ENCODE peak calls at places on chromosomes 5 and 9, in ten cellular contexts. Z is pancreas, S is prostate gland, H is A549, E is AG04450, O is IMR-90, R is PC-9, N is mucosa of descending colon, V is brain microvascular endothelial cell, T is ovary. P is an unnamed sample.

GRCh38 chr5:542693-543311 is 18.6 kb upstream of the SLC9A3 start:
- DNase-seq in T (peak), H (no peak), V (no peak), S (no peak), N (peak), R (no peak), O (no peak), E (no peak), Z (peak), P (no peak)

GRCh38 chr9:77013932-77014596 is 5.4 kb upstream of the FOXB2 start:
- DNase-seq in V (no peak), Z (no peak), T (no peak), R (no peak), H (no peak), S (no peak), E (no peak), N (no peak), O (no peak), P (no peak)

GRCh38 chr9:116101516-116101915 is 52.1 kb upstream of the PAPPA start:
- DNase-seq in R (peak), S (no peak), E (no peak), N (no peak), T (no peak), V (peak), H (peak), O (peak), Z (no peak), P (peak)

GRCh38 chr5:173051746-173052145 is 4.4 kb upstream of the CREBRF start:
- DNase-seq in E (no peak), H (no peak), V (no peak), R (peak), O (peak), T (no peak), S (no peak), Z (no peak), N (no peak), P (peak)

GRCh38 chr5:66658516-66658915 is 62.3 kb downstream of the MAST4 start:
- DNase-seq in Z (no peak), E (no peak), O (no peak), V (no peak), N (no peak), T (no peak), R (no peak), S (no peak), H (no peak), P (no peak)

GRCh38 chr9:108724669-108725068 is 131.1 kb downstream of the ACTL7B start:
- DNase-seq in V (no peak), T (no peak), Z (no peak), H (no peak), R (no peak), O (no peak), S (no peak), E (no peak), N (no peak), P (no peak)

GRCh38 chr9:34566191-34566849 is 23.2 kb downstream of the CNTFR start:
- DNase-seq in O (no peak), Z (no peak), R (no peak), E (no peak), S (no peak), V (no peak), T (no peak), H (no peak), N (peak), P (no peak)

GRCh38 chr9:107285292-107285691 is 2.2 kb downstream of the RAD23B start:
- DNase-seq in O (no peak), V (no peak), R (no peak), Z (no peak), H (no peak), T (no peak), S (no peak), E (no peak), N (no peak), P (no peak)

GRCh38 chr5:1130218-1130946 is 18.5 kb upstream of the SLC12A7 start:
- DNase-seq in V (no peak), N (peak), O (no peak), H (no peak), Z (peak), R (peak), E (no peak), T (no peak), S (peak), P (no peak)

GRCh38 chr5:93600409-93601052 is 17.5 kb downstream of the NR2F1 start:
- DNase-seq in H (no peak), V (no peak), E (no peak), R (no peak), O (peak), S (no peak), N (no peak), T (no peak), Z (no peak), P (no peak)

GRCh38 chr9:109143881-109144562 is 23.0 kb downstream of the FRRS1L start:
- DNase-seq in O (peak), R (peak), T (no peak), H (peak), E (no peak), S (no peak), N (no peak), Z (no peak), V (peak), P (peak)

GRCh38 chr9:80004687-80005086 is 432.9 kb downstream of the TLE4 start:
- DNase-seq in Z (no peak), H (no peak), T (no peak), O (no peak), R (no peak), V (no peak), S (no peak), E (no peak), N (no peak), P (no peak)

GRCh38 chr5:15763754-15764153 is 263.8 kb downstream of the FBXL7 start:
- DNase-seq in Z (no peak), V (no peak), S (no peak), O (peak), N (no peak), R (no peak), E (no peak), H (no peak), T (no peak), P (peak)

GRCh38 chr5:128252794-128253193 is 169.2 kb downstream of the SLC12A2 start:
- DNase-seq in Z (no peak), E (no peak), H (no peak), V (no peak), R (no peak), T (no peak), S (no peak), O (peak), N (no peak), P (peak)

GRCh38 chr5:2750758-2751464 is 566 bp downstream of the IRX2 start:
- DNase-seq in S (no peak), H (no peak), O (no peak), R (no peak), E (no peak), Z (no peak), T (no peak), N (no peak), V (no peak), P (peak)

GRCh38 chr9:118595719-118596305 is 773.4 kb downstream of the BRINP1 start:
- DNase-seq in E (no peak), R (no peak), N (no peak), T (no peak), Z (no peak), S (peak), V (peak), H (peak), O (no peak), P (peak)
- TF ChIP-seq CTCF in E (no peak), R (peak), N (no peak), T (no peak), Z (no peak), S (peak), V (peak), H (peak), O (no peak), P (peak)

DNA sequence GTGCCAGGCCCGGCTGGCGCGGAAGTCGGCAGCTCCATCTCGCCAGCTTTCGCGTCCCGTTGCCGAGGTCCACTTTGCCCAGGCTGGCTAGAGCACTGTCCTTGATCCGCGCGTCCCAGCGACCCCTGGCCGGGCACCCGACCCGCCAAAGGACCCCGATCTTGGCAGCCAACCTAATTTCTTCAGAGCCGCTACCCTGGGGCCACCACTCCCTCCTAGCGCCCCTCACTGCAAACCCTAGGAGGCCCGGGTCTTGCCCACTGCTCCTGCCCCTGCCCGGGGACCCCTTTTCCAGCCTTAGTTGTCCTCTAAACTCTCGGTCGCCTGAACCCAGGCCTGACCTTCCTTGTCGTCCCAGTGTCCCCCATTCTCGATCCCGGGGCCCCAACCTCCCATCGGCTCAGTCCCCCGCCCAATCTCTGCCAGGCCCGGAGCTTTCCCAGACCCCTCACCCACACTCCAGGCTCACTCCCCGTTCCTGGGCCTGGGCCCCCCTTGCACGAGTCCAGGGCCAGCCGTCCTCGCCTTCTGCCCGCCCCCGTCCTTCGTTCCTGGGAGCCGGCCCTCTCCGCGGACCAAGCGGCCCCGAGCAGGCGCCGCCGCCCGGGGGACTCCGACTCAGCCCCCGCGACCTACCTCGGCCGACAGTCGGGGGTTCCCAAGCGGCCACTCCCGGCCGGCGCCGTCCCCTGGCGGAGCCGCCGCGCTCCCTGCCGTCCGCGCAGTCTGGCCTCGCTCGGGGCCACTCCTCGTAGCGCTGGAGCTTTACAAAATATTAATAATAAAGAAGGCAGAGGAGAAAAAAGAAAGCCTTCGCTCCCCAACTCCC is 701 bp upstream of the LMX1B start:
- DNase-seq in H (no peak), R (no peak), E (no peak), O (no peak), N (no peak), S (no peak), V (no peak), T (no peak), Z (no peak), P (no peak)
- H3K4me3 ChIP-seq in H (peak), R (no peak), E (no peak), O (no peak), N (no peak), S (peak), V (no peak), T (no peak), Z (peak), P (no peak)

GRCh38 chr9:1514241-1514640 is 464.1 kb downstream of the DMRT2 start:
- DNase-seq in O (no peak), E (no peak), T (no peak), N (no peak), Z (no peak), V (no peak), R (no peak), S (no peak), H (no peak), P (no peak)
- TF ChIP-seq CTCF in O (no peak), E (no peak), T (no peak), N (no peak), Z (no peak), V (no peak), R (no peak), S (no peak), H (no peak), P (no peak)

DNA sequence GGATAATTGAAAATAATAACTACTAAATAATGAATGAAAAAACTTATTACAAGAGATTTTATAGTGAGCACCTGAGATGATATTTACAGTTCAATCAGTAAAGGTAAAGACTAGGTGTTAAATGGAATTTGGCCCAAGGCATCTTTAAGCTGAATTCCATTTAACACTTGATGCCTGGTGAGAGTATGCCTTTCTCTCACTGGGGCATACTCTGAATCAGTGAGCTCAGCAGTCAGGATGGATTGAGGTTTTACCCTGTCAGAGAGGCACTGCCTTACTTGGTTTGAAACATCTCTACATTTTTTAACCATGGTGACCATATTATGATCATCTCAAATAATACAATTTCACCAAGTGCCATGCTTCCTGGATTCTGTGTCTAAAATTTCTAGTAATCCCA is 1416.3 kb downstream of the MAT2B start:
- DNase-seq in O (no peak), E (no peak), S (no peak), T (no peak), R (no peak), Z (no peak), H (no peak), V (no peak), N (no peak), P (no peak)
- H3K4me3 ChIP-seq in O (no peak), E (no peak), S (no peak), T (no peak), R (no peak), Z (no peak), H (no peak), V (no peak), N (no peak), P (no peak)

GRCh38 chr5:134070979-134071849 is 43.3 kb upstream of the TCF7 start:
- DNase-seq in O (no peak), V (no peak), S (no peak), N (peak), H (peak), E (no peak), Z (peak), T (no peak), R (no peak), P (no peak)
- TF ChIP-seq CTCF in O (no peak), V (no peak), S (no peak), N (no peak), H (peak), E (no peak), Z (no peak), T (no peak), R (peak), P (no peak)

DNA sequence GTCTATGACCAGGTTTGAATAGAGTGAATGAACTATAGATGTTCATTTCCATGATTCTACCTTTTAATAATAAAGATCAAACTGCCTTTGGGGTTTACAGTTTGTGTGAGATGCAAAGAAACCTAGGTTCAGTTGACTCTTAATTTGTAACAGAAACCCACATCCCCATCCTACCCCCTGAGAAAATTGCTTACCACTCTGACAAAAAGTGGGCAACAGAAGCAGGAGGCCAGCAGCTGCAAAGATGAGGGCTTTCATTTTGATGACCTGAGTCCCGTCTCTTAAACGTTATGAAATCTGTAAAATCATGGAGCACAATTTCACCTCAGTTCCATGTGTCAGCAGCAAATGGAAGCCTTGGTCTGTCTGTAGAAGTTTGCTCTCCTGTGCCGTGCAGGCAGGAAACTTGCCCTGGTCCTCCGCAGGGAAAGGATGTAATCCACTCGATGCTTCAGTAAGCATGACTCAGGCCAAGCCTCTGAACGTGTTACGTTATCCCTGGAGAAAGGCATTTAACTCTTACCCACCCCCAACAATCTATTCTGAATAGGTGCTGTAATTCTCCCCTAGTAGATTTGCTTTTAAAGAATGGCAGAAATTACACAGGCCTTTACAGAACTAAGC is at the start of gene F2RL2:
- DNase-seq in Z (no peak), E (peak), T (no peak), V (peak), R (peak), O (peak), H (peak), N (no peak), S (no peak), P (peak)
- H3K4me3 ChIP-seq in Z (no peak), E (peak), T (no peak), V (peak), R (peak), O (peak), H (peak), N (no peak), S (no peak), P (peak)

GRCh38 chr9:111803924-111804323 is 9.2 kb upstream of the SHOC1 start:
- DNase-seq in T (no peak), R (no peak), O (no peak), E (no peak), H (no peak), V (no peak), N (no peak), Z (no peak), S (no peak), P (no peak)

GRCh38 chr9:111804636-111805035 is 9.9 kb upstream of the SHOC1 start:
- DNase-seq in O (no peak), N (no peak), E (no peak), S (no peak), T (no peak), V (no peak), R (no peak), Z (no peak), H (no peak), P (no peak)

GRCh38 chr9:111805262-111805661 is 10.5 kb upstream of the SHOC1 start:
- DNase-seq in H (no peak), O (no peak), V (no peak), T (no peak), R (no peak), N (no peak), S (no peak), E (no peak), Z (no peak), P (no peak)

GRCh38 chr9:111805841-111806241 is 11.1 kb upstream of the SHOC1 start:
- DNase-seq in O (peak), N (no peak), H (peak), R (peak), E (no peak), V (peak), T (no peak), Z (no peak), S (no peak), P (peak)

GRCh38 chr9:111807197-111807596 is 12.5 kb upstream of the SHOC1 start:
- DNase-seq in N (no peak), E (no peak), R (no peak), H (no peak), Z (no peak), S (no peak), T (no peak), V (no peak), O (no peak), P (peak)
- TF ChIP-seq CTCF in N (no peak), E (no peak), R (no peak), H (no peak), Z (no peak), S (no peak), T (no peak), V (no peak), O (no peak), P (no peak)

P was measured in cardiac fibroblast.